ENCODE peak calls at places on chromosomes 12 and 14, in eight cellular contexts. I is bronchial epithelial cell, Y is omental fat pad, A is psoas muscle, E is natural killer cell, S is tibial artery, G is endothelial cell of umbilical vein, P is cardiac fibroblast. H is an unnamed sample.

GRCh38 chr12:120534703-120535655 is 823 bp downstream of the RNF10 start:
- DNase-seq in A (peak; percentile 28), P (peak; percentile 70), S (peak; percentile 28), G (peak; percentile 81), E (peak; percentile 58), I (peak; percentile 85), Y (no peak), H (peak; percentile 38)

GRCh38 chr12:32365473-32366064 is 33.8 kb upstream of the FGD4 start:
- DNase-seq in E (no peak), P (peak; percentile 87), G (peak; percentile 85), I (peak; percentile 71), Y (no peak), A (no peak), S (peak; percentile 37), H (peak; percentile 72)

GRCh38 chr14:104169005-104169764 is 30.8 kb downstream of the KIF26A start:
- DNase-seq in P (no peak), A (no peak), I (no peak), G (no peak), Y (no peak), S (no peak), E (no peak), H (no peak)

GRCh38 chr12:119178544-119179334 is at the start of gene HSPB8:
- DNase-seq in E (no peak), A (peak; percentile 94), G (peak; percentile 68), S (peak; percentile 94), I (peak; percentile 20), Y (peak; percentile 57), P (peak; percentile 98), H (no peak)

GRCh38 chr14:52103416-52103815 is 34.6 kb upstream of the NID2 start:
- DNase-seq in G (no peak), A (no peak), I (no peak), Y (no peak), P (no peak), E (no peak), S (no peak), H (no peak)

GRCh38 chr12:123529636-123530035 is 3.9 kb downstream of the RILPL1 start:
- DNase-seq in S (no peak), G (no peak), P (no peak), E (no peak), I (no peak), A (no peak), Y (no peak), H (no peak)

GRCh38 chr12:113385282-113385882 is 18.3 kb downstream of the SDS start:
- DNase-seq in S (no peak), E (no peak), Y (no peak), G (no peak), I (no peak), A (no peak), P (no peak), H (no peak)

GRCh38 chr12:51818567-51819300 is 29.8 kb downstream of the FIGNL2 start:
- DNase-seq in G (no peak), Y (no peak), I (no peak), S (no peak), P (peak; percentile 72), E (no peak), A (peak; percentile 41), H (no peak)

GRCh38 chr12:102343361-102344121 is 136.8 kb downstream of the IGF1 start:
- DNase-seq in A (no peak), G (peak; percentile 12), P (no peak), E (no peak), I (peak; percentile 71), Y (no peak), S (no peak), H (no peak)

GRCh38 chr12:84159245-84159644 is 753.4 kb downstream of the SLC6A15 start:
- DNase-seq in S (no peak), G (no peak), A (no peak), E (no peak), Y (no peak), I (no peak), P (no peak), H (no peak)

GRCh38 chr12:48694038-48694437 is 12.0 kb upstream of the KANSL2 start:
- DNase-seq in Y (no peak), I (no peak), P (no peak), G (no peak), A (no peak), E (no peak), S (no peak), H (no peak)

GRCh38 chr12:6936642-6937480 is 6.8 kb upstream of the RNU7-1 start:
- DNase-seq in P (no peak), S (no peak), I (no peak), G (no peak), Y (no peak), A (no peak), E (no peak), H (no peak)
- TF ChIP-seq CTCF in P (no peak), S (no peak), I (no peak), G (no peak), Y (no peak), A (no peak), E (no peak), H (no peak)

DNA sequence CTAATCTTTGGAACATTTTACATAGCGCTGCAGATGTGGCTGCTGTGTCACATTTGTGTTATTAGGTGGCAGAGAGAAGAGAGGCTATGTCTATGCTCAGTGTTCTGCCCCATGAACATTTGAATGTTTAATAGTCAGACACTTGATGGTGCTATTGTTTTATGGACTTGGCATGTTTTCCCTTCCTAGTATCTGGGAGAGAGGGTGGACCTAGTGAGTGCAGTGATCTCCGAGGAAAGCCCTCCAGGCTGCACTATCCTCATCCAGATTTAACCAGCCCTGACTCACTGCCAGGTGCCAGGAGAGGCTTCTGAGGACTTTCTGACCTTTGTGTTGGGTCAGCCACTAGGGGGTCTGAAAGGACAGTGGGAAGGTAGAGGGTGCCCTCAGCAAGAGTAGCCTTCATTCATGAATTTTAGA is 24.3 kb downstream of the ZFC3H1 start:
- DNase-seq in Y (no peak), E (no peak), S (no peak), G (no peak), I (no peak), P (no peak), A (no peak), H (peak; percentile 21)
- TF ChIP-seq CTCF in Y (no peak), E (no peak), S (no peak), G (no peak), I (peak; percentile 8), P (peak; percentile 9), A (no peak), H (peak; percentile 37)

DNA sequence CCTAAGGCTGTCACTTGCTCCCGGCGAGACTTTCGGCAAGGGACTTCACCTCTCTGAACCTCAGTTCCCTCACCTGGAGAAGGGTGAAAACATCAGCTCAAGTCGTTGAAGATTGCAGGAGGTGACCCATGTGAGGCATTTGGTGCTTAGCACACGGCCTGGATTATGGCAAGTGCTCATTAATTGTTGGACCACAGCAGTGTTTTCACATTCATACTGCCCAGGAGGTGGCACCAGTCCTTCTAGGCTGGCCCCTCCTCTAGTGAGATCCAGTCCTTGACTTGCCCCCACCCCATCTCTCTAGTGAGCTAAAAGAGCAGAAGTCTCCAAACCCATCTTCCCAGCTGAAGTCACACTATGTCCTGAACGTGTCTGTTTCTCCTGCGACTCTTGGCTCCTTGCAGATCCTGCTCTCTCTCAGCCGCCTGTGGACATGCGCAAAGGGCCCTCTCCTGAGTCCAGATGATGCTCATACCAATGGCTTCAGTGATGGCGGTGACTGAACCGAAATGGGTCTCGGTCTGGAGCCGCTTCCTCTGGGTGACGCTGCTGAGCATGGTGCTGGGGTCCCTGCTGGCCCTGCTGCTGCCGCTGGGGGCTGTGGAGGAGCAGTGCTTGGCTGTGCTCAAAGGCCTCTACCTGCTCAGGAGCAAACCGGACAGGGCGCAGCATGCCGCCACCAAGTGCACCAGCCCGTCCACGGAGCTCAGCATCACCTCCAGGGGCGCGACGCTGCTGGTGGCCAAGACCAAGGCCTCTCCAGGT is 1.6 kb downstream of the FICD start:
- DNase-seq in G (peak; percentile 7), P (no peak), A (no peak), E (no peak), I (no peak), S (no peak), Y (no peak), H (peak; percentile 31)
- TF ChIP-seq CTCF in G (no peak), P (no peak), A (no peak), E (no peak), I (no peak), S (no peak), Y (no peak), H (peak; percentile 19)

GRCh38 chr14:63039800-63040380 is 5.4 kb downstream of the KCNH5 start:
- DNase-seq in E (no peak), G (peak; percentile 66), S (no peak), I (peak; percentile 89), P (peak; percentile 63), A (no peak), Y (no peak), H (peak; percentile 27)
- TF ChIP-seq CTCF in E (no peak), G (no peak), S (no peak), I (peak; percentile 59), P (peak; percentile 31), A (peak; percentile 23), Y (no peak), H (peak; percentile 31)

DNA sequence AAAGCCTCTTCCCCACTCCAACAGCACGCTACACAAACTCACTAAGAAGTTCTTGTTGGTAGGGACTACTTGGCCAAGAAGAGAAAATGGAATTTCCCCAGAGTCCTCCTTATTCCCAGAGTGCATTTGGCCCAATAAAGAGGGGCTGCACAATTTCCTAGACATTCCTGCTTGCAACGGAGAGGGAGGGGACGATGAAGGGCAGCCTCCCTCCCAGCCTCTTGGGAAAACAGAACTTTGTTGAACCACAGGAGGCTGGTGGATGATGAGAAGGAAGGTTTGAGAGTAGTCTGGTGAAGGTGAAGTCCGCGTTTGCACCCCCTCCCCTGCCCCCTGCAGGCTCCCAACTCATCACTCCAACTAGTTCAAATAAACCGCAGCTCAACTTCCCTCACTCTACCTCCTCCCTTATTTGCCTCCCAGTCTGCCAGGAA is 19.1 kb upstream of the TBX3 start:
- DNase-seq in I (no peak), P (no peak), Y (no peak), E (no peak), A (no peak), G (no peak), S (no peak), H (no peak)
- TF ChIP-seq CTCF in I (no peak), P (no peak), Y (no peak), E (no peak), A (no peak), G (no peak), S (no peak), H (no peak)

DNA sequence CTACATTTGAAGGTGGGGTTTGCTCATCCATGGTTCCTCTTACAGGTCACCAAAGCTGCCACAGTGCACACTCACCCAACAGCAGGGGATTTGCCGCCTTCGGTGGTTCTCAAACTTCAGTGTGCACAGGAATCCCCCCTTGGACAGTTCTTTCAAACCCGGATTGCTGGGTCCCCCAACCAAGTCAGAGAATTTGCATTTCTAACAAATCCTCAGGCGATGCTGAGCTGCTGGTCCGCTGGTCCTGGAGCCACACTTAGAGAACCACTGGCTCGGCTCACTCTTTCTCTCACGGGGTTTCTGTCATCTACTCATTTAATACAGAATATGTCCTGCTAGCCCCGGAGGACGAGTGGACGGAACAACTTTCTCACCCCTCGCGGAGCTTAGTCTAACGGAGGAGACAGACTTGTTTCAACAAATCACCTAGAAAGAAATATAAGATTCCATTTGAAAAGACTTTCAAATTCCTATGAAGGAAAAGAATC is 24.1 kb upstream of the ZFP36L1 start:
- DNase-seq in Y (no peak), S (no peak), P (no peak), A (no peak), I (no peak), E (no peak), G (no peak), H (no peak)
- TF ChIP-seq CTCF in Y (no peak), S (peak; percentile 7), P (no peak), A (no peak), I (no peak), E (peak; percentile 23), G (no peak), H (no peak)